ENCODE peak calls at places on chromosomes 6 and 20, in seven cellular contexts. M, V, H, X, T, C and I are unnamed samples.

GRCh38 chr6:82751718-82752117 is 313.9 kb downstream of the UBE3D start:
- ATAC-seq in M (no peak), V (no peak), H (no peak), X (no peak), T (no peak), C (no peak), I (no peak)

GRCh38 chr6:168047841-168048723 is 30.9 kb downstream of the FRMD1 start:
- ATAC-seq in M (peak), V (no peak), H (no peak), X (no peak), T (no peak), C (peak), I (no peak)

GRCh38 chr6:166572370-166573261 is 13.9 kb downstream of the RAMACL start:
- ATAC-seq in M (peak), V (peak), H (peak), X (no peak), T (peak), C (peak), I (no peak)

GRCh38 chr6:142440603-142441293 is 138.9 kb downstream of the ADGRG6 start:
- ATAC-seq in M (no peak), V (no peak), H (no peak), X (no peak), T (no peak), C (no peak), I (no peak)

GRCh38 chr6:13368716-13369115 is 40.4 kb upstream of the TBC1D7 start:
- ATAC-seq in M (no peak), V (no peak), H (no peak), X (no peak), T (peak), C (no peak), I (no peak)

GRCh38 chr20:53282217-53282955 is 310.2 kb downstream of the TSHZ2 start:
- ATAC-seq in M (no peak), V (no peak), H (no peak), X (no peak), T (no peak), C (no peak), I (no peak)

GRCh38 chr6:51569594-51569993 is 517.8 kb downstream of the PKHD1 start:
- ATAC-seq in M (no peak), V (no peak), H (no peak), X (no peak), T (no peak), C (peak), I (no peak)

GRCh38 chr20:58432190-58432954 is 43.3 kb downstream of the VAPB start:
- ATAC-seq in M (peak), V (peak), H (peak), X (no peak), T (no peak), C (peak), I (no peak)

GRCh38 chr20:10654630-10655029 is 19.2 kb downstream of the JAG1 start:
- ATAC-seq in M (no peak), V (peak), H (peak), X (peak), T (peak), C (no peak), I (peak)

GRCh38 chr20:49915118-49915379 is 280 bp downstream of the SPATA2 start:
- ATAC-seq in M (peak), V (peak), H (no peak), X (peak), T (no peak), C (peak), I (peak)

GRCh38 chr6:25331085-25331685 is 52.0 kb downstream of the CARMIL1 start:
- ATAC-seq in M (peak), V (no peak), H (no peak), X (peak), T (peak), C (no peak), I (peak)

GRCh38 chr20:6075428-6076219 is 21.8 kb upstream of the LRRN4 start:
- ATAC-seq in M (peak), V (no peak), H (no peak), X (peak), T (no peak), C (peak), I (no peak)

GRCh38 chr6:26412954-26413353 is 10.9 kb downstream of the BTN3A1 start:
- ATAC-seq in M (no peak), V (no peak), H (no peak), X (no peak), T (no peak), C (no peak), I (no peak)

GRCh38 chr6:15893556-15894253 is 230.9 kb upstream of the DTNBP1 start:
- ATAC-seq in M (no peak), V (no peak), H (no peak), X (no peak), T (peak), C (no peak), I (no peak)

GRCh38 chr6:56570434-56571359 is 72.0 kb downstream of the DST start:
- ATAC-seq in M (peak), V (peak), H (peak), X (peak), T (peak), C (peak), I (peak)

GRCh38 chr20:45235995-45236394 is 14.8 kb downstream of the SEMG2 start:
- ATAC-seq in M (no peak), V (peak), H (peak), X (no peak), T (no peak), C (no peak), I (peak)

GRCh38 chr20:6709865-6710595 is 57.5 kb upstream of the BMP2 start:
- ATAC-seq in M (no peak), V (no peak), H (no peak), X (no peak), T (no peak), C (no peak), I (no peak)

GRCh38 chr20:24741673-24742072 is 207.4 kb upstream of the CST7 start:
- ATAC-seq in M (no peak), V (no peak), H (no peak), X (no peak), T (no peak), C (no peak), I (no peak)

GRCh38 chr6:24140572-24140971 is 14.6 kb downstream of the NRSN1 start:
- ATAC-seq in M (peak), V (peak), H (no peak), X (peak), T (no peak), C (peak), I (no peak)

GRCh38 chr6:107589199-107589598 is 99.3 kb downstream of the SOBP start:
- ATAC-seq in M (no peak), V (no peak), H (no peak), X (no peak), T (no peak), C (no peak), I (no peak)

GRCh38 chr6:81376745-81377144 is 375.7 kb downstream of the TENT5A start:
- ATAC-seq in M (no peak), V (no peak), H (no peak), X (no peak), T (no peak), C (no peak), I (no peak)

GRCh38 chr6:41546866-41547798 is 951 bp downstream of the FOXP4 start:
- ATAC-seq in M (peak), V (peak), H (peak), X (peak), T (peak), C (peak), I (peak)

GRCh38 chr20:32510601-32511357 is 74.4 kb downstream of the NOL4L start:
- ATAC-seq in M (no peak), V (peak), H (peak), X (peak), T (no peak), C (peak), I (no peak)

GRCh38 chr6:157861184-157861583 is 38.1 kb downstream of the SNX9 start:
- ATAC-seq in M (no peak), V (no peak), H (no peak), X (peak), T (no peak), C (no peak), I (no peak)

GRCh38 chr6:29676981-29677601 is 3.9 kb downstream of the ZFP57 start:
- ATAC-seq in M (no peak), V (peak), H (peak), X (peak), T (peak), C (no peak), I (peak)

GRCh38 chr6:141783595-141783994 is 349.1 kb upstream of the GJE1 start:
- ATAC-seq in M (peak), V (no peak), H (no peak), X (peak), T (no peak), C (peak), I (no peak)

GRCh38 chr6:142850653-142851434 is 94.1 kb downstream of the HIVEP2 start:
- ATAC-seq in M (no peak), V (no peak), H (no peak), X (no peak), T (no peak), C (no peak), I (no peak)

GRCh38 chr20:59525500-59526241 is 78.7 kb upstream of the PHACTR3 start:
- ATAC-seq in M (peak), V (peak), H (peak), X (peak), T (peak), C (peak), I (peak)

GRCh38 chr6:137678451-137678850 is 184.3 kb upstream of the OLIG3 start:
- ATAC-seq in M (no peak), V (no peak), H (no peak), X (no peak), T (no peak), C (no peak), I (no peak)

GRCh38 chr6:1838604-1839003 is 228.9 kb downstream of the FOXC1 start:
- ATAC-seq in M (no peak), V (no peak), H (no peak), X (no peak), T (peak), C (no peak), I (no peak)

GRCh38 chr6:13677878-13678254 is 33.8 kb downstream of the RANBP9 start:
- ATAC-seq in M (no peak), V (no peak), H (peak), X (peak), T (no peak), C (no peak), I (no peak)

GRCh38 chr6:24234043-24234442 is 108.0 kb downstream of the NRSN1 start:
- ATAC-seq in M (no peak), V (no peak), H (no peak), X (no peak), T (no peak), C (no peak), I (no peak)

GRCh38 chr20:61959301-61959700 is 106.4 kb downstream of the TAF4 start:
- ATAC-seq in M (no peak), V (no peak), H (no peak), X (no peak), T (no peak), C (no peak), I (peak)

GRCh38 chr6:89942601-89943000 is 48.3 kb downstream of the GJA10 start:
- ATAC-seq in M (no peak), V (no peak), H (no peak), X (no peak), T (no peak), C (no peak), I (no peak)

GRCh38 chr20:62117658-62118057 is 4.6 kb upstream of the LSM14B start:
- ATAC-seq in M (peak), V (no peak), H (no peak), X (no peak), T (no peak), C (no peak), I (no peak)

GRCh38 chr6:34022873-34023255 is 123.0 kb downstream of the GRM4 start:
- ATAC-seq in M (no peak), V (no peak), H (no peak), X (no peak), T (no peak), C (no peak), I (no peak)

GRCh38 chr20:5073154-5074049 is 46.4 kb downstream of the PCNA start:
- ATAC-seq in M (peak), V (peak), H (peak), X (peak), T (peak), C (peak), I (peak)

GRCh38 chr6:149136913-149137286 is 180.6 kb upstream of the TAB2 start:
- ATAC-seq in M (no peak), V (no peak), H (no peak), X (no peak), T (no peak), C (no peak), I (no peak)